ENCODE peak calls at places on chromosomes 16 and 17, in five cellular contexts. U is IMR-90, H is astrocyte of the spinal cord, J is transverse colon, Q is neural crest cell. K is an unnamed sample.
A peak's percentile ranks its signal among the peaks of the same experiment; 100 is the strongest.

GRCh38 chr17:9926150-9926804 is 21.2 kb upstream of the RCVRN start:
- DNase-seq in U (no peak), H (no peak), J (no peak), Q (no peak), K (no peak)

GRCh38 chr17:56028837-56029236 is 124.4 kb upstream of the ANKFN1 start:
- DNase-seq in U (no peak), H (no peak), J (no peak), Q (no peak), K (no peak)

GRCh38 chr16:50207652-50208051 is 54.5 kb downstream of the TENT4B start:
- DNase-seq in U (peak; percentile 72), H (peak; percentile 74), J (no peak), Q (no peak), K (no peak)

GRCh38 chr16:47636501-47637090 is 175.5 kb downstream of the PHKB start:
- DNase-seq in U (no peak), H (no peak), J (no peak), Q (no peak), K (no peak)

GRCh38 chr16:81650982-81651562 is 128.0 kb upstream of the PLCG2 start:
- DNase-seq in U (no peak), H (no peak), J (peak; percentile 70), Q (no peak), K (no peak)

GRCh38 chr17:17679748-17680147 is 1.5 kb upstream of the RAI1 start:
- DNase-seq in U (no peak), H (no peak), J (no peak), Q (no peak), K (no peak)

GRCh38 chr17:80780381-80781187 is 211.1 kb upstream of the CHMP6 start:
- DNase-seq in U (peak; percentile 74), H (no peak), J (no peak), Q (no peak), K (peak; percentile 80)

GRCh38 chr16:60553316-60553801 is 1482.9 kb downstream of the CDH8 start:
- DNase-seq in U (no peak), H (no peak), J (no peak), Q (no peak), K (no peak)

GRCh38 chr17:65078441-65079160 is 22.1 kb upstream of the GNA13 start:
- DNase-seq in U (peak; percentile 78), H (peak; percentile 70), J (no peak), Q (no peak), K (no peak)

GRCh38 chr17:7110617-7111306 is 3.9 kb downstream of the ASGR2 start:
- DNase-seq in U (no peak), H (no peak), J (no peak), Q (no peak), K (no peak)
- TF ChIP-seq CTCF in U (no peak), H (no peak), J (no peak), Q (no peak), K (no peak)

GRCh38 chr17:49513616-49514373 is 18.7 kb downstream of the NGFR start:
- DNase-seq in U (no peak), H (no peak), J (no peak), Q (no peak), K (no peak)

GRCh38 chr17:49516190-49516589 is 21.1 kb downstream of the NGFR start:
- DNase-seq in U (no peak), H (peak; percentile 18), J (no peak), Q (no peak), K (no peak)

GRCh38 chr17:49515196-49515770 is 20.2 kb downstream of the NGFR start:
- DNase-seq in U (peak; percentile 93), H (peak; percentile 99), J (peak; percentile 74), Q (peak; percentile 51), K (peak; percentile 88)

GRCh38 chr17:49513044-49513395 is 17.9 kb downstream of the NGFR start:
- DNase-seq in U (no peak), H (no peak), J (no peak), Q (no peak), K (no peak)

DNA sequence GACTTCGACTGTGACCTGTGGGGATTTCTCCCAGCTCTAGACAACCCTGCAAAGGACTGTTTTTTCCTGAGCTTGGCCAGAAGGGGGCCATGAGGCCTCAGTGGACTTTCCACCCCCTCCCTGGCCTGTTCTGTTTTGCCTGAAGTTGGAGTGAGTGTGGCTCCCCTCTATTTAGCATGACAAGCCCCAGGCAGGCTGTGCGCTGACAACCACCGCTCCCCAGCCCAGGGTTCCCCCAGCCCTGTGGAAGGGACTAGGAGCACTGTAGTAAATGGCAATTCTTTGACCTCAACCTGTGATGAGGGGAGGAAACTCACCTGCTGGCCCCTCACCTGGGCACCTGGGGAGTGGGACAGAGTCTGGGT is 19.3 kb downstream of the NGFR start:
- DNase-seq in U (no peak), H (no peak), J (no peak), Q (no peak), K (no peak)
- TF ChIP-seq CTCF in U (peak; percentile 16), H (peak; percentile 50), J (no peak), Q (peak; percentile 28), K (no peak)

DNA sequence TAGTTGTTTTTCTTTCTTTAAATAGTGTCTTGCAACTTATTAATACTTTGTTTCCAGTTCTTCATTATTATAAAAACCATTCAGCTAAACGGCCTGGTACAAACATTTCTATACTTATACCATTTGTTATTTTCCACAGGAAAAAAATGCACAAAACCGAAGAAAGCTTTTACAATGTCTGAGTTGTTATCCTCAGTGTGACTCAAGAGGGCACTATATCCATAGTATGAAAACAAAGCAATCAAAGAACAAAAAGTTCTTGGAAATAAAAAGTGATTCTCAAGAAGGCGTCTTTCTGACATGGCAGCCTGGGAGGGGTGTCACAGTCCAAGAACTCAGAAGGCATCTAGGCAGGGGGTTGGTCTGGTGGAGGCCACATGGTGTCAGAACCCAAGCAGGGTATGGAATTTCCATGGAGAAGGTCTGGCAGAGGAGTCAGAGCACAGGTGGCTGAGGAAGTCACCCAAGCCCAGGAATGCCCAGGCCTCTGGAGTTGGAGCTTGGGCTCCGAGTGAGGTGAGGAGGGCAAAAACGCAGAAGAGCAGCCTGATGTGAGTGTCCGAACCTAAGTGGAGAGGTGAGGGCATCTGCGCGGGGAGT is 70.9 kb upstream of the ATP2A3 start:
- DNase-seq in U (no peak), H (no peak), J (no peak), Q (no peak), K (no peak)
- TF ChIP-seq CTCF in U (no peak), H (no peak), J (no peak), Q (no peak), K (no peak)

DNA sequence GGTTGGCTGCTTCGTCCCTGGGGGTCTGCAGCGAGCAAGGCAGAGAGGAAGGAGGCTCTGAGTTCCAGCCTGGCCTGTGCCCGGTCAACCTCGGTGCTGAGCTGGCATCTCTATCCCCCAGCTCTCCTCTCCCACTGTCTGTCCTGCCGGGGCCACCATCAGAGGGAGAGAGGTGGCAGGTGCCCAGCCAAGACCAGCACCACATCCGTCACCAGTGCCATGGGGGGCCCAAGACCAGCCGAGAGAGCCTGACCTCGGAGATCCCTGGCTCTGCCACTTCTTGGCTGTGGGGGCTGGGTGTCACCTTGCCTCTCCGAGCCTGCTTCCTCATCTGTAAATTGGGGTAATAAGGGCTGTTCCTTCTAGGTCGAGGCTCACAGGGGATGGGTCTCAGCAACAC is 560 bp upstream of the P2RX1 start:
- DNase-seq in U (no peak), H (no peak), J (no peak), Q (no peak), K (no peak)
- TF ChIP-seq CTCF in U (no peak), H (no peak), J (no peak), Q (no peak), K (no peak)

GRCh38 chr17:82020874-82021727 is 1.6 kb downstream of the CENPX start:
- DNase-seq in U (peak; percentile 75), H (peak; percentile 65), J (peak; percentile 80), Q (peak; percentile 55), K (peak; percentile 53)

GRCh38 chr17:82019208-82019727 is 3.4 kb downstream of the CENPX start:
- DNase-seq in U (no peak), H (no peak), J (no peak), Q (no peak), K (no peak)

GRCh38 chr17:82018152-82019041 is 4.3 kb downstream of the CENPX start:
- DNase-seq in U (no peak), H (no peak), J (no peak), Q (no peak), K (no peak)

GRCh38 chr17:82021728-82022309 is 859 bp downstream of the CENPX start:
- DNase-seq in U (no peak), H (no peak), J (peak; percentile 42), Q (no peak), K (no peak)

GRCh38 chr17:82019905-82020873 is 2.5 kb downstream of the CENPX start:
- DNase-seq in U (peak; percentile 21), H (no peak), J (peak; percentile 70), Q (peak; percentile 78), K (peak; percentile 79)
- TF ChIP-seq CTCF in U (peak; percentile 64), H (peak; percentile 88), J (peak; percentile 77), Q (peak; percentile 80), K (peak; percentile 81)

DNA sequence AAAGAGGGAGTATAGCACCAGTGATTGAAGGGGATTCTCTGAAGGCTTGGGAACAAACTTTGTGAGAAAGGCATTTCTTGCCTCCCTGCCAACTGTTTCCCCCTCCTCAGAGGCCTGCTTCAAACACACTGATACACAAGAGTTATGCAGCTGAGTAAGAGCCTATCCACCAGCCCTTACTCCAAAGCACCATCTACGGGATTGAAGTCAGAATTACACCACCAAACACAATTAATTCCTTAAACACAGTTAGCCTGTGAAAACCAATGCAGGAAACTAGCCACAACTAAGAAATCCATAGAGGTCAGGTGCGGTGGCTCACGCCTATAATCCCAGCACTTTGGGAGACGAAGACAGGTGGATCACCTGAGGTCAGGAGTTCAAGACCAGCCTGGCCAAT is 138.3 kb downstream of the SHCBP1 start:
- DNase-seq in U (no peak), H (no peak), J (no peak), Q (no peak), K (no peak)
- TF ChIP-seq CTCF in U (no peak), H (no peak), J (no peak), Q (no peak), K (no peak)

DNA sequence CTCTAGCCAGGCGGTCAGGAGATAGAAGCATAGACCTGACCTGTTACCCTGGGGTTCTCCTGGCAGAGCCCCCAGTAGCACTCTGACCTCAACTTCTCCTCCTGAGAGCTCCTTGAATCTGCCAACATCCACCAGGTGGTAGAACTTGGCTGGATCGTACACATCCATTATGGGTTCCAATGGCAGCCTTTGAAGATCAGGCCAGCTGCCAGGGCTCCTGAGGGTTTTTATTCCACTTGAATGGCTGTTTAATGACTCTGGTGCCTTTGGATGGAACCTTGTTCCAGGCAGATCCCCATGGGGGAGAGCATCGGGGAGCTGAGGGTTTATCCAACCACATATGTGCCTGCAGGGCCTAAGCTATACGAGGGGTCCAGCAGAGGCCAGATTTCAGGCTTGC is 47.1 kb upstream of the CLEC19A start:
- DNase-seq in U (no peak), H (no peak), J (no peak), Q (no peak), K (no peak)
- TF ChIP-seq CTCF in U (no peak), H (no peak), J (no peak), Q (no peak), K (no peak)